ENCODE peak calls at places on chromosomes 11 and 22, in eight cellular contexts. K, Y, S, M, T, B, W and P are unnamed samples.

GRCh38 chr22:42330953-42331525 is 60.6 kb upstream of the TCF20 start:
- DNase-seq in Y (no peak), M (no peak), W (peak; percentile 9), T (no peak), B (no peak), S (no peak), K (no peak), P (peak; percentile 31)

GRCh38 chr22:32538516-32538915 is 63.9 kb downstream of the FBXO7 start:
- DNase-seq in Y (no peak), T (no peak), W (no peak), B (no peak), M (no peak), K (no peak), S (no peak), P (no peak)

GRCh38 chr11:44618561-44619425 is 53.3 kb downstream of the CD82 start:
- DNase-seq in K (no peak), S (peak; percentile 8), W (no peak), M (no peak), Y (no peak), T (no peak), B (peak; percentile 67), P (no peak)

GRCh38 chr11:124897681-124898680 is at the start of gene ROBO4:
- DNase-seq in B (peak; percentile 72), Y (no peak), W (peak; percentile 91), K (peak; percentile 94), M (peak; percentile 96), S (no peak), T (no peak), P (no peak)

GRCh38 chr22:36258750-36259619 is 6.1 kb downstream of the APOL1 start:
- DNase-seq in B (no peak), M (peak; percentile 49), W (no peak), K (no peak), T (no peak), Y (no peak), S (no peak), P (peak; percentile 50)

GRCh38 chr22:41355895-41356294 is 25.8 kb upstream of the TEF start:
- DNase-seq in S (no peak), W (no peak), M (no peak), B (no peak), K (no peak), T (no peak), Y (no peak), P (no peak)

GRCh38 chr11:124917115-124917637 is 1.9 kb upstream of the HEPN1 start:
- DNase-seq in W (peak; percentile 82), T (no peak), Y (no peak), M (peak; percentile 73), K (no peak), S (no peak), B (no peak), P (no peak)

GRCh38 chr11:2803186-2804057 is 82.2 kb downstream of the CDKN1C start:
- DNase-seq in W (no peak), K (peak; percentile 45), M (no peak), T (no peak), S (peak; percentile 8), B (peak; percentile 64), Y (no peak), P (no peak)

GRCh38 chr11:88335284-88335683 is 2.3 kb downstream of the CTSC start:
- DNase-seq in Y (no peak), T (no peak), S (no peak), K (no peak), W (no peak), M (no peak), B (no peak), P (no peak)

GRCh38 chr11:132718711-132719641 is 813.3 kb downstream of the OPCML start:
- DNase-seq in Y (no peak), B (no peak), K (no peak), S (no peak), T (no peak), M (no peak), W (peak; percentile 2), P (peak; percentile 73)

GRCh38 chr11:130775306-130776043 is 140.8 kb downstream of the SNX19 start:
- DNase-seq in B (peak; percentile 36), M (peak; percentile 91), T (peak; percentile 49), W (peak; percentile 60), Y (no peak), K (peak; percentile 70), S (no peak), P (no peak)

GRCh38 chr11:61637287-61637686 is 42.9 kb upstream of the DAGLA start:
- DNase-seq in T (no peak), S (no peak), W (no peak), K (no peak), M (no peak), Y (no peak), B (no peak), P (no peak)

GRCh38 chr22:25070870-25071465 is 118.5 kb downstream of the KIAA1671 start:
- DNase-seq in Y (no peak), W (no peak), T (no peak), K (no peak), B (no peak), S (no peak), M (no peak), P (peak; percentile 45)

GRCh38 chr11:116771935-116772334 is 852 bp downstream of the BUD13 start:
- DNase-seq in T (no peak), K (no peak), S (no peak), Y (no peak), B (no peak), W (no peak), M (no peak), P (no peak)

GRCh38 chr22:32830473-32830872 is 29.0 kb downstream of the TIMP3 start:
- DNase-seq in K (no peak), W (no peak), M (no peak), B (no peak), T (no peak), Y (no peak), S (no peak), P (no peak)

DNA sequence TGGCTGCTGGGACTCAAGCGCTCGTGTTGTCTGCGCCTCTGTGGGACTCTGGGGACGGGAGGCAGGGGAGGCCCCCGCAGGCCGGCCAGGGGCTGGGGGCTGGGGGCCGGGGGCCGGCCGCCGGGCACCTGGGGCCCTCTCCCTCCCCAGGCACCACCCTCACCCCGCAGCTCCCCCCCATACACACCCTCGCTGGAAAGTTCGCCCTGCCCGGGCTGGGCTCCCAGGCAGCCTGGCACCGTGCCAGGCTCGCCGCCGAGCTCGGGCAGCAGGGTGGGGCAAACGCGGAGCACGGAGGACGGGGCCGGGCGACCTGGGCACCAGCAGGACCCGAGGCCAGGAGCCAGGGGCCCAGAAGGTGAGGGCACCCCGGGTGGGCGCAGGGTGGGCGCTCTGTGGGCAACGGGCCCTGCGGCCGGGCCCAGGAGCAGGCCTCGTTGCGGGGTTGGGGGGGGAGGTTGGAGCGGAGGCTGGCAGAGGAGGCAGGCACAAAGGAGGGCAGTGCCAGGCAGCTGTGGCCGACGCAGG is 76.7 kb upstream of the WNT7B start:
- DNase-seq in K (peak; percentile 78), S (peak; percentile 79), T (peak; percentile 79), B (no peak), Y (no peak), W (peak; percentile 78), M (peak; percentile 65), P (peak; percentile 30)
- H3K4me3 ChIP-seq in K (peak overlapping the region; percentile 78), S (peak overlapping the region; percentile 38), T (peak overlapping the region; percentile 74), B (peak overlapping the region; percentile 95), Y (peak overlapping the region; percentile 59), W (peak overlapping the region; percentile 63), M (peak overlapping the region; percentile 53), P (peak overlapping the region; percentile 31)

DNA sequence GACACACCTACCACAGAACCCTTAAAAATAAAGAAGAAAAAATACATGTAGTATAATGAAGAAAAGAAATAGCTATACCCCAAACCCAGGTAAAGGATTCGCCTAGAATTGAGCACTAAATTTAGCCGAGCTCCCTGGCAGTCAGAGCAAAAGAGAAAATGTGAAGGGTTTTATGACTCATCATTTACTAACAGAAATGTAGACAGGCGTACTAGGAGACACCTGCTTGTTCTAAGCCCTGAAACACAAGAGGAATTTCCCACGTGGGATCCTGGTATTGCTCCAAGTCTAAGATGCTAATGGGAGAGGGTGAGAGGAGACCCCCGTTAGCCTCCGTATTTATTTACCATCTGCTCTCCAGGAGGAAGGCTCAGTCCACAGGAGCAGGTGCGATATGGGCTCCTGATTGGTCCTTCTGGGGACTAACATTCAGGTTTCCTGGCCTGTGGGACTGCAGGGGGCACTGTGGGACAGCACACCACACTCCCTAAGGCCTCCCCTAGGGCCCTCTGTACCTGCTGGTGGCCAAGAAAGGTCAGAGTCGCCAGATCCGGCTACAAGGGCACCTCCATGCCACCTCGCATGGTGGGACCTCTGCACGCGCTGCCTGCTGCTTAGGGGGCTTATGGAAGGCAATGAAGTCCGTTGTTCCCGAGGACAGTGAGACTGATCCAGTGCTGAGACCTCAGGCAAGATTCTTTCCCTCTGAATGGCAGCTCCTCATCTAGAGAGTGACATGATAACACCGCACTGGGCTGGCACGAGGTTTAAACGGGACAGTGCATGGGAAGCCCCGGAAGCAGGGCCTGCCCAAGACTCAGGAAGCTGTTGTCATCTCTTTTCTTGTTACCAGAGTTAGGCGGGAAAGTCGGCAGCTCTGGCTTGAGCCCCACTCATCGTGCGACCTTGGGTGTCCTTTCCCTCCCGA is 25.8 kb downstream of the KCNC1 start:
- DNase-seq in T (peak; percentile 57), B (no peak), Y (peak; percentile 51), W (peak; percentile 26), M (peak; percentile 50), K (peak; percentile 26), S (peak; percentile 47), P (peak; percentile 65)
- TF ChIP-seq CTCF in T (peak; percentile 69), B (no peak), Y (peak; percentile 92), W (peak; percentile 73), M (peak; percentile 66), K (peak; percentile 64), S (peak; percentile 61), P (peak; percentile 62)

DNA sequence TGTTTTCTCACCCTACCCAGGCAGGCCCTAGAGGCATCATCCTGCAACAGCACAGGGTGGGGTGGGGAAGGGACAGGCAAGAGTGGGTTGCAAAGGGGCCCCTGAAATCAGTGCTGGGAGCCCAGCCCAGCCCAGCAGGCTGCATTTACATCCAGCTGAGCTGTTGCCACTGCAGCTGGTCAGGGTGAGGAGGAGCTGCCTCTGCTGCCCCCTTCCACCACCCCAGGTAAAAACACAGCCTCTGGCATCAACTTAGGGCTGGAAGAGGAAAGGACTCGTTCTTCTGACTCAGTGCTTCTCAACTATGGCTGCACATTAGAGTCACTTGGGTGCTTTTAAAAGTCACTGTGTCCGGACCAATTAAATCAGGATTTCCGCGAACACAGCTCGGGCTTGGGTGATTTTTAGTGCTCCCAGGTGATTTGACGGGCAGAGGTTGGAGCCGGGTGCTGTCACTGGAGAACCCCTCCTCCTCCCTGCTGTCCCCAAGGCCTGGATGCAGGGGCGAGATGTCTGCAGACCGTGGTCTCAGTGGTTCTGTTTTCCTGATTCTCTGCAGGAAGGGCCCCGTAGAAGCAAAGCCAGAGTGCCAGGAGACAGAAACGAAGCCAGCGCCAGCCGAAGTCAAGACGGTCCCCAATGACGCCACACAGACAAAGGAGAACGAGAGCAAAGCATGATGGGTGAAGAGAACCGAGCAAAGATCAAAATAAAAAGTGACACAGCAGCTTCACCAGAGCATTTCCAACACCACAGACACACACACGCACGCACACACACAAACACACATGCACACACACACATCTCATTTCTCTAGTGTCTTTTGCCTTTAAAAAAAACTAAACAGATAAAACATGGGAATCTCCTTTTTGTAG is 39.4 kb upstream of the TTC12 start:
- DNase-seq in Y (no peak), W (no peak), M (no peak), T (no peak), S (no peak), B (no peak), K (peak; percentile 34), P (no peak)
- H3K4me3 ChIP-seq in Y (no peak overlapping the region), W (no peak overlapping the region), M (no peak overlapping the region), T (no peak overlapping the region), S (no peak overlapping the region), B (no peak overlapping the region), K (no peak overlapping the region), P (no peak overlapping the region)

GRCh38 chr11:128323381-128323780 is 264.0 kb downstream of the ETS1 start:
- DNase-seq in S (no peak), T (no peak), W (peak; percentile 29), B (no peak), M (peak; percentile 53), Y (no peak), K (no peak), P (peak; percentile 63)
- TF ChIP-seq CTCF in S (no peak), T (no peak), W (peak; percentile 45), B (no peak), M (peak; percentile 48), Y (peak; percentile 61), K (peak; percentile 37), P (peak; percentile 43)